ENCODE peak calls at places on chromosome 13, in four cellular contexts. T is colonic mucosa, M is uterus, B is OCI-LY7. F is an unnamed sample.

GRCh38 chr13:113630296-113630695 is 27.7 kb downstream of the ATP4B start:
- DNase-seq in T (no peak), M (no peak), B (no peak), F (no peak)

GRCh38 chr13:114143806-114144605 is 11.6 kb upstream of the RASA3 start:
- DNase-seq in M (no peak), B (peak), T (no peak), F (no peak)

GRCh38 chr13:82147526-82147925 is 1734.7 kb downstream of the SLITRK1 start:
- DNase-seq in M (no peak), T (no peak), B (no peak), F (no peak)

GRCh38 chr13:49253997-49254396 is 6.3 kb downstream of the CDADC1 start:
- DNase-seq in B (no peak), T (no peak), M (no peak), F (no peak)

GRCh38 chr13:90968510-90968909 is 379.0 kb upstream of the MIR17HG start:
- DNase-seq in T (no peak), M (no peak), B (peak), F (no peak)

GRCh38 chr13:33918199-33918932 is 100.4 kb downstream of the RFC3 start:
- DNase-seq in T (no peak), M (no peak), B (no peak), F (no peak)

GRCh38 chr13:100668408-100668807 is 6.2 kb downstream of the TMTC4 start:
- DNase-seq in M (no peak), T (no peak), B (no peak), F (no peak)

GRCh38 chr13:101397742-101398141 is 18.6 kb downstream of the NALCN start:
- DNase-seq in B (no peak), T (no peak), M (no peak), F (no peak)

GRCh38 chr13:109121826-109122225 is 492.4 kb downstream of the MYO16 start:
- DNase-seq in B (no peak), T (no peak), M (no peak), F (no peak)

GRCh38 chr13:105773887-105774538 is 761.4 kb downstream of the EFNB2 start:
- DNase-seq in B (no peak), M (no peak), T (no peak), F (no peak)

GRCh38 chr13:59680429-59681024 is 483.2 kb downstream of the DIAPH3 start:
- DNase-seq in M (no peak), T (no peak), B (peak), F (no peak)

GRCh38 chr13:39527961-39528720 is 74.9 kb downstream of the LHFPL6 start:
- DNase-seq in T (no peak), M (peak), B (no peak), F (no peak)

GRCh38 chr13:28056970-28057712 is 43.2 kb downstream of the FLT3 start:
- DNase-seq in B (no peak), M (no peak), T (no peak), F (no peak)

GRCh38 chr13:111656439-111656838 is 336.0 kb downstream of the TEX29 start:
- DNase-seq in B (no peak), T (no peak), M (no peak), F (no peak)

GRCh38 chr13:26785845-26786630 is 25.5 kb upstream of the GPR12 start:
- DNase-seq in T (peak), M (no peak), B (peak), F (no peak)

GRCh38 chr13:105565328-105565727 is 970.1 kb downstream of the EFNB2 start:
- DNase-seq in M (no peak), B (no peak), T (no peak), F (no peak)

GRCh38 chr13:79417741-79418140 is 11.7 kb upstream of the RBM26 start:
- DNase-seq in T (no peak), M (no peak), B (no peak), F (no peak)

GRCh38 chr13:34647379-34647778 is 294.7 kb upstream of the NBEA start:
- DNase-seq in B (no peak), M (no peak), T (no peak), F (no peak)

GRCh38 chr13:91620670-91621141 is 222.3 kb downstream of the GPC5 start:
- DNase-seq in B (no peak), M (no peak), T (no peak), F (no peak)

GRCh38 chr13:31972453-31972852 is 59.1 kb upstream of the FRY start:
- DNase-seq in M (no peak), T (no peak), B (no peak), F (no peak)

GRCh38 chr13:114200673-114201005 is 21.6 kb downstream of the CFAP97D2 start:
- DNase-seq in M (no peak), T (no peak), B (no peak), F (no peak)

GRCh38 chr13:103194871-103195270 is 128.7 kb upstream of the SLC10A2 start:
- DNase-seq in B (no peak), T (no peak), M (no peak), F (no peak)
- H3K27ac ChIP-seq in B (no peak), T (no peak), M (no peak), F (no peak)

GRCh38 chr13:75173457-75174356 is 308.3 kb downstream of the TBC1D4 start:
- DNase-seq in T (no peak), M (no peak), B (no peak), F (no peak)
- H3K27ac ChIP-seq in T (no peak), M (no peak), B (no peak), F (no peak)

DNA sequence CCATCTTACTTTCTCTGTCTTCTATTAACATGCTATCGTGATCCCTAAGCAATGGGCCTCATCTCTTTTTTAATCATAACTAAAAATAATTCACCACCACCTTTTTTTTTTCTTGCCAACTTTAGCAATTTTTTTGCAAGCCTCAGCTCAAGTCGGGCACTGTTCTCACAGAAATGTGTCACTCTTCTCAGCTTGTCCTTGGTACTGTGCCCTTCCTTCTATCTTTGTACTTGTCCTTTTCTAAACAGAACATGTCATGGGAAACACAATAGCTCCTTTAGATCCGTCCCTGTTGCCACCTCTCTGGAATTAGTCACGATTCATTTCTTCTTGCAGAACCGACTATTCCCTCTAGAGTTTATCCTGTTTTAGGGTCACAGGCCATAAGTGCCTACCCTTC is 10.3 kb downstream of the SERP2 start:
- DNase-seq in T (no peak), B (no peak), M (no peak), F (no peak)
- H3K27ac ChIP-seq in T (no peak), B (no peak), M (no peak), F (no peak)

GRCh38 chr13:110379905-110380341 is 72.8 kb downstream of the COL4A2 start:
- DNase-seq in M (no peak), B (no peak), T (no peak), F (no peak)

GRCh38 chr13:110381029-110381360 is 73.9 kb downstream of the COL4A2 start:
- DNase-seq in B (no peak), M (no peak), T (no peak), F (no peak)

GRCh38 chr13:110382229-110382628 is 75.1 kb downstream of the COL4A2 start:
- DNase-seq in M (no peak), B (no peak), T (no peak), F (no peak)

GRCh38 chr13:110380359-110381028 is 73.4 kb downstream of the COL4A2 start:
- DNase-seq in M (no peak), B (no peak), T (no peak), F (no peak)

GRCh38 chr13:110382830-110383229 is 75.7 kb downstream of the COL4A2 start:
- DNase-seq in M (no peak), T (no peak), B (no peak), F (no peak)
- H3K27ac ChIP-seq in M (peak), T (no peak), B (no peak), F (no peak)

GRCh38 chr13:46598140-46598819 is 45.3 kb downstream of the LRCH1 start:
- DNase-seq in B (peak), T (no peak), M (no peak), F (no peak)
- H3K27ac ChIP-seq in B (peak), T (no peak), M (peak), F (no peak)

GRCh38 chr13:43005460-43006236 is 13.6 kb upstream of the EPSTI1 start:
- DNase-seq in M (no peak), T (no peak), B (no peak), F (no peak)
- H3K27ac ChIP-seq in M (no peak), T (no peak), B (no peak), F (peak)

GRCh38 chr13:98187155-98187726 is 10.2 kb upstream of the RNF113B start:
- DNase-seq in B (no peak), M (no peak), T (no peak), F (no peak)
- H3K27ac ChIP-seq in B (no peak), M (no peak), T (no peak), F (no peak)

GRCh38 chr13:36778083-36778671 is 40.8 kb upstream of the RFXAP start:
- DNase-seq in B (no peak), T (no peak), M (no peak), F (no peak)
- H3K27ac ChIP-seq in B (no peak), T (no peak), M (no peak), F (no peak)